ENCODE peak calls at places on chromosome 12, in nine cellular contexts. J, L, Q, E, Z, R, Y, O and B are unnamed samples.

GRCh38 chr12:3446653-3447270 is 44.2 kb upstream of the PRMT8 start:
- DNase-seq in J (no peak), L (no peak), Q (no peak), E (no peak), Z (no peak), R (no peak), Y (no peak), O (no peak), B (no peak)

GRCh38 chr12:57522887-57523705 is 472 bp downstream of the MBD6 start:
- DNase-seq in J (no peak), L (no peak), Q (peak; percentile 48), E (peak; percentile 59), Z (no peak), R (peak; percentile 41), Y (no peak), O (peak; percentile 53), B (no peak)

GRCh38 chr12:109387425-109388166 is 39.9 kb downstream of the MYO1H start:
- DNase-seq in J (no peak), L (no peak), Q (no peak), E (no peak), Z (no peak), R (no peak), Y (no peak), O (peak; percentile 43), B (no peak)

GRCh38 chr12:132018193-132018916 is 68.6 kb downstream of the EP400 start:
- DNase-seq in J (no peak), L (no peak), Q (no peak), E (no peak), Z (no peak), R (no peak), Y (no peak), O (peak; percentile 17), B (no peak)

GRCh38 chr12:30985814-30986452 is 59.4 kb downstream of the TSPAN11 start:
- DNase-seq in J (no peak), L (peak; percentile 94), Q (peak; percentile 33), E (no peak), Z (no peak), R (no peak), Y (peak; percentile 30), O (peak; percentile 40), B (peak; percentile 79)

GRCh38 chr12:15830538-15830937 is 41.4 kb upstream of the EPS8 start:
- DNase-seq in J (no peak), L (no peak), Q (no peak), E (no peak), Z (no peak), R (no peak), Y (no peak), O (peak; percentile 75), B (no peak)

GRCh38 chr12:98896938-98897337 is 251.8 kb downstream of the APAF1 start:
- DNase-seq in J (no peak), L (no peak), Q (no peak), E (no peak), Z (no peak), R (no peak), Y (no peak), O (no peak), B (no peak)

GRCh38 chr12:17759982-17760381 is 330.0 kb downstream of the RERGL start:
- DNase-seq in J (no peak), L (no peak), Q (no peak), E (no peak), Z (no peak), R (no peak), Y (no peak), O (no peak), B (no peak)

GRCh38 chr12:85036736-85037135 is 585 bp downstream of the LRRIQ1 start:
- DNase-seq in J (no peak), L (no peak), Q (no peak), E (no peak), Z (no peak), R (no peak), Y (no peak), O (no peak), B (no peak)

GRCh38 chr12:54657048-54657696 is 9.0 kb upstream of the DCD start:
- DNase-seq in J (no peak), L (no peak), Q (no peak), E (no peak), Z (no peak), R (no peak), Y (no peak), O (no peak), B (peak; percentile 20)

GRCh38 chr12:30975581-30975980 is 49.0 kb downstream of the TSPAN11 start:
- DNase-seq in J (no peak), L (no peak), Q (no peak), E (no peak), Z (no peak), R (no peak), Y (no peak), O (no peak), B (no peak)

GRCh38 chr12:80187660-80188090 is 88.3 kb downstream of the OTOGL start:
- DNase-seq in J (no peak), L (no peak), Q (no peak), E (no peak), Z (no peak), R (no peak), Y (no peak), O (peak; percentile 73), B (no peak)

GRCh38 chr12:110330544-110330943 is 49.5 kb downstream of the ATP2A2 start:
- DNase-seq in J (no peak), L (no peak), Q (no peak), E (no peak), Z (no peak), R (no peak), Y (no peak), O (peak; percentile 31), B (no peak)

GRCh38 chr12:122111070-122111750 is 32.7 kb downstream of the MLXIP start:
- DNase-seq in J (no peak), L (no peak), Q (peak; percentile 69), E (no peak), Z (no peak), R (no peak), Y (no peak), O (no peak), B (no peak)

GRCh38 chr12:46524778-46525177 is 152.2 kb upstream of the SLC38A2 start:
- DNase-seq in J (no peak), L (no peak), Q (no peak), E (no peak), Z (no peak), R (no peak), Y (no peak), O (peak; percentile 76), B (no peak)

GRCh38 chr12:124979568-124979967 is 9.4 kb downstream of the DHX37 start:
- DNase-seq in J (no peak), L (no peak), Q (no peak), E (no peak), Z (no peak), R (no peak), Y (no peak), O (no peak), B (no peak)

GRCh38 chr12:2339022-2339431 is 286.2 kb downstream of the CACNA1C start:
- DNase-seq in J (no peak), L (no peak), Q (no peak), E (no peak), Z (no peak), R (no peak), Y (no peak), O (peak; percentile 76), B (no peak)

GRCh38 chr12:754871-755562 is 2.6 kb downstream of the WNK1 start:
- DNase-seq in J (peak; percentile 62), L (no peak), Q (no peak), E (peak; percentile 17), Z (no peak), R (no peak), Y (no peak), O (peak; percentile 73), B (no peak)

GRCh38 chr12:123267991-123268843 is 3.4 kb downstream of the CDK2AP1 start:
- DNase-seq in J (no peak), L (peak; percentile 93), Q (no peak), E (no peak), Z (no peak), R (no peak), Y (no peak), O (no peak), B (no peak)

GRCh38 chr12:62673027-62673815 is 206.6 kb downstream of the MON2 start:
- DNase-seq in J (no peak), L (no peak), Q (no peak), E (no peak), Z (no peak), R (no peak), Y (no peak), O (no peak), B (no peak)

GRCh38 chr12:6773662-6774351 is 1.5 kb downstream of the LAG3 start:
- DNase-seq in J (no peak), L (no peak), Q (no peak), E (no peak), Z (no peak), R (no peak), Y (no peak), O (no peak), B (peak; percentile 74)

GRCh38 chr12:101298426-101298825 is 18.5 kb downstream of the UTP20 start:
- DNase-seq in J (no peak), L (no peak), Q (no peak), E (no peak), Z (no peak), R (no peak), Y (no peak), O (peak; percentile 75), B (no peak)

GRCh38 chr12:6360578-6361490 is 14.5 kb downstream of the SCNN1A start:
- DNase-seq in J (no peak), L (no peak), Q (no peak), E (no peak), Z (no peak), R (no peak), Y (no peak), O (no peak), B (no peak)

GRCh38 chr12:75720807-75721206 is 209.4 kb upstream of the KRR1 start:
- DNase-seq in J (no peak), L (no peak), Q (peak; percentile 74), E (no peak), Z (no peak), R (no peak), Y (no peak), O (no peak), B (no peak)

GRCh38 chr12:75943730-75944096 is 87.9 kb downstream of the PHLDA1 start:
- DNase-seq in J (no peak), L (no peak), Q (no peak), E (no peak), Z (no peak), R (no peak), Y (no peak), O (no peak), B (no peak)

GRCh38 chr12:18394742-18395141 is 133.4 kb downstream of the PIK3C2G start:
- DNase-seq in J (no peak), L (no peak), Q (no peak), E (no peak), Z (no peak), R (no peak), Y (no peak), O (no peak), B (no peak)

GRCh38 chr12:125330645-125331341 is 265.6 kb downstream of the AACS start:
- DNase-seq in J (peak; percentile 18), L (peak; percentile 96), Q (peak; percentile 16), E (no peak), Z (no peak), R (peak; percentile 29), Y (no peak), O (peak; percentile 30), B (peak; percentile 97)

GRCh38 chr12:55652352-55652751 is 15.7 kb downstream of the OR10P1 start:
- DNase-seq in J (no peak), L (no peak), Q (no peak), E (no peak), Z (no peak), R (no peak), Y (no peak), O (no peak), B (no peak)

GRCh38 chr12:116765271-116765670 is 27.2 kb downstream of the RNFT2 start:
- DNase-seq in J (no peak), L (no peak), Q (no peak), E (no peak), Z (no peak), R (no peak), Y (no peak), O (peak; percentile 6), B (no peak)

GRCh38 chr12:45168976-45169375 is 46.9 kb upstream of the ANO6 start:
- DNase-seq in J (no peak), L (no peak), Q (no peak), E (no peak), Z (no peak), R (no peak), Y (no peak), O (no peak), B (no peak)

GRCh38 chr12:24045816-24046257 is 96.4 kb upstream of the SOX5 start:
- DNase-seq in J (no peak), L (no peak), Q (no peak), E (no peak), Z (no peak), R (no peak), Y (no peak), O (peak; percentile 1), B (no peak)